ENCODE peak calls at places on chromosomes 4 and X, in four cellular contexts. X, K, G and Y are unnamed samples.

GRCh38 chr4:187183826-187184225 is 460.2 kb upstream of the FAT1 start:
- DNase-seq in K (no peak), X (no peak), G (no peak), Y (no peak)

GRCh38 chr4:107616838-107617389 is 103.1 kb downstream of the PAPSS1 start:
- DNase-seq in X (no peak), G (no peak), K (no peak), Y (no peak)

GRCh38 chrX:123993326-123993725 is 31.8 kb downstream of the STAG2 start:
- DNase-seq in G (no peak), X (no peak), K (no peak), Y (no peak)

GRCh38 chrX:72245461-72246089 is 6.7 kb upstream of the ERCC6L start:
- DNase-seq in X (peak; percentile 73), G (no peak), K (no peak), Y (peak; percentile 19)

GRCh38 chrX:130098202-130098552 is 12.1 kb downstream of the ELF4 start:
- DNase-seq in K (no peak), G (no peak), X (no peak), Y (no peak)

GRCh38 chrX:136063340-136064079 is 78.3 kb downstream of the SLC9A6 start:
- DNase-seq in K (peak; percentile 72), G (no peak), X (no peak), Y (peak; percentile 15)

GRCh38 chr4:57249083-57249482 is 138.9 kb upstream of the IGFBP7 start:
- DNase-seq in G (no peak), K (no peak), X (no peak), Y (no peak)

GRCh38 chr4:15665738-15666365 is 10.7 kb upstream of the FBXL5 start:
- DNase-seq in K (no peak), G (no peak), X (peak; percentile 25), Y (no peak)

GRCh38 chr4:64417974-64418373 is 8.7 kb upstream of the TECRL start:
- DNase-seq in K (no peak), G (no peak), X (no peak), Y (no peak)

GRCh38 chr4:138437263-138437851 is 195.2 kb upstream of the SLC7A11 start:
- DNase-seq in X (no peak), K (no peak), G (no peak), Y (no peak)

GRCh38 chr4:177451108-177451500 is 8.9 kb upstream of the AGA start:
- DNase-seq in K (no peak), X (no peak), G (no peak), Y (no peak)

GRCh38 chrX:136205882-136206281 is 45.3 kb downstream of the MAP7D3 start:
- DNase-seq in X (no peak), G (no peak), K (peak; percentile 71), Y (no peak)

GRCh38 chrX:148035371-148035770 is 54.2 kb downstream of the FMR1NB start:
- DNase-seq in K (no peak), X (no peak), G (no peak), Y (no peak)

GRCh38 chr4:1961563-1961962 is 47.2 kb downstream of the NELFA start:
- DNase-seq in X (no peak), K (no peak), G (no peak), Y (no peak)

GRCh38 chrX:64186974-64187761 is 18.3 kb downstream of the AMER1 start:
- DNase-seq in X (no peak), G (no peak), K (no peak), Y (no peak)

GRCh38 chr4:2487632-2488031 is 18.7 kb downstream of the RNF4 start:
- DNase-seq in G (no peak), K (no peak), X (no peak), Y (no peak)

GRCh38 chrX:120015145-120016067 is 62.1 kb downstream of the RHOXF2B start:
- DNase-seq in G (no peak), K (no peak), X (no peak), Y (no peak)

GRCh38 chr4:29632199-29632598 is 1088.0 kb upstream of the PCDH7 start:
- DNase-seq in X (no peak), K (no peak), G (no peak), Y (no peak)

GRCh38 chrX:141669689-141670088 is 28.9 kb downstream of the SPANXD start:
- DNase-seq in G (no peak), K (no peak), X (no peak), Y (no peak)

GRCh38 chr4:18518098-18518497 is 496.5 kb upstream of the LCORL start:
- DNase-seq in G (no peak), K (no peak), X (no peak), Y (no peak)

GRCh38 chr4:45855857-45856256 is 268.0 kb downstream of the GABRG1 start:
- DNase-seq in K (no peak), X (no peak), G (no peak), Y (no peak)

GRCh38 chr4:76762136-76763130 is 135.5 kb downstream of the SOWAHB start:
- DNase-seq in K (no peak), X (no peak), G (no peak), Y (no peak)

GRCh38 chr4:66564901-66565648 is 894.8 kb upstream of the EPHA5 start:
- DNase-seq in X (no peak), K (no peak), G (no peak), Y (no peak)

GRCh38 chr4:153781717-153782416 is 7.0 kb downstream of the SFRP2 start:
- DNase-seq in X (no peak), G (no peak), K (no peak), Y (no peak)

GRCh38 chr4:40915318-40916217 is 165.8 kb downstream of the NSUN7 start:
- DNase-seq in G (no peak), X (no peak), K (peak; percentile 42), Y (no peak)

GRCh38 chrX:68571292-68572256 is 72.7 kb downstream of the YIPF6 start:
- DNase-seq in X (no peak), G (no peak), K (no peak), Y (no peak)

GRCh38 chrX:22340022-22340616 is 67.4 kb downstream of the CBLL2 start:
- DNase-seq in K (no peak), X (no peak), G (no peak), Y (no peak)

GRCh38 chrX:154748712-154749339 is 2.1 kb downstream of the GAB3 start:
- DNase-seq in X (no peak), G (no peak), K (peak; percentile 71), Y (peak; percentile 69)

GRCh38 chr4:156084312-156084811 is 130.7 kb upstream of the CTSO start:
- DNase-seq in K (no peak), G (no peak), X (no peak), Y (no peak)

GRCh38 chrX:129577473-129577872 is 37.4 kb downstream of the OCRL start:
- DNase-seq in K (no peak), G (no peak), X (no peak), Y (peak; percentile 32)

GRCh38 chrX:70279081-70279480 is 2.9 kb upstream of the RAB41 start:
- DNase-seq in G (no peak), K (no peak), X (no peak), Y (no peak)

GRCh38 chrX:70280573-70280972 is 1.4 kb upstream of the RAB41 start:
- DNase-seq in K (no peak), X (no peak), G (no peak), Y (no peak)

GRCh38 chrX:70281951-70282350 is at the start of gene RAB41:
- DNase-seq in K (no peak), X (no peak), G (no peak), Y (no peak)
- TF ChIP-seq EP300 in K (no peak), X (no peak), G (no peak), Y (no peak)

GRCh38 chr4:80127870-80128419 is 54.9 kb upstream of the ANTXR2 start:
- DNase-seq in K (no peak), X (no peak), G (no peak), Y (no peak)
- H3K4me1 ChIP-seq in K (no peaks in the 10 kb centered on the region), X (no peaks in the 10 kb centered on the region), G (no peaks in the 10 kb centered on the region), Y (no peaks in the 10 kb centered on the region)

GRCh38 chrX:15493118-15494082 is at the start of gene PIR:
- DNase-seq in G (peak; percentile 80), K (peak; percentile 92), X (peak; percentile 91), Y (peak; percentile 67)
- TF ChIP-seq POLR2A in G (peak; percentile 42), K (no peak), X (peak; percentile 15), Y (no peak)

GRCh38 chrX:47562615-47563243 is 1.7 kb downstream of the ARAF start:
- DNase-seq in X (no peak), G (no peak), K (no peak), Y (no peak)

GRCh38 chrX:47564438-47565085 is 3.6 kb downstream of the ARAF start:
- DNase-seq in X (no peak), G (no peak), K (no peak), Y (no peak)

GRCh38 chrX:47561653-47562151 is 697 bp downstream of the ARAF start:
- DNase-seq in K (no peak), X (no peak), G (no peak), Y (no peak)

GRCh38 chrX:47560831-47561652 is at the start of gene ARAF:
- DNase-seq in G (peak; percentile 94), X (peak; percentile 96), K (peak; percentile 99), Y (peak; percentile 94)

GRCh38 chrX:47563801-47564315 is 2.9 kb downstream of the ARAF start:
- DNase-seq in X (no peak), K (no peak), G (no peak), Y (no peak)
- TF ChIP-seq EP300 in X (no peak), K (no peak), G (no peak), Y (no peak)

DNA sequence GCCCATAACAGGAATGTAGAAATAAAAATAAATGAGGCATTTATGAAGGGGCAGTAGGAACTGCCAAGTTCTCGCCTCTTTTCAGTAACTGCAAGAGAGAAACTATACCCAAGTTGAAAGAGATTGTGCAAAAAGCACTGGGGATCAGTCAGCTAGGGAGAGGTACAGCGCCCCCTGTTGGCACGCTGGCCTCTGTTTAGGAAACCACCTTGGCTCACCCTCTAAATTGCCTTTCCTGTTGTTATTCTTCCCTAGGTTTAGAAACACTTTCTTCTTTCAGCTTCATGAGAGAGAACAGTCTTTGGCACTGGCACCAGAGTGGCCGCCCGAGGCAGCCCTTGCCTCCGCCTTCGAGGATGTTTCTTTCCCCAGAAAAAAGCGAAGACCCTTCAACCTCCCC is 348.5 kb downstream of the MID1IP1 start:
- DNase-seq in K (peak; percentile 77), X (peak; percentile 75), G (peak; percentile 74), Y (peak; percentile 83)
- H3K4me1 ChIP-seq in K (no peaks in the 10 kb centered on the region), X (no peaks in the 10 kb centered on the region), G (no peaks in the 10 kb centered on the region), Y (no peaks in the 10 kb centered on the region)

DNA sequence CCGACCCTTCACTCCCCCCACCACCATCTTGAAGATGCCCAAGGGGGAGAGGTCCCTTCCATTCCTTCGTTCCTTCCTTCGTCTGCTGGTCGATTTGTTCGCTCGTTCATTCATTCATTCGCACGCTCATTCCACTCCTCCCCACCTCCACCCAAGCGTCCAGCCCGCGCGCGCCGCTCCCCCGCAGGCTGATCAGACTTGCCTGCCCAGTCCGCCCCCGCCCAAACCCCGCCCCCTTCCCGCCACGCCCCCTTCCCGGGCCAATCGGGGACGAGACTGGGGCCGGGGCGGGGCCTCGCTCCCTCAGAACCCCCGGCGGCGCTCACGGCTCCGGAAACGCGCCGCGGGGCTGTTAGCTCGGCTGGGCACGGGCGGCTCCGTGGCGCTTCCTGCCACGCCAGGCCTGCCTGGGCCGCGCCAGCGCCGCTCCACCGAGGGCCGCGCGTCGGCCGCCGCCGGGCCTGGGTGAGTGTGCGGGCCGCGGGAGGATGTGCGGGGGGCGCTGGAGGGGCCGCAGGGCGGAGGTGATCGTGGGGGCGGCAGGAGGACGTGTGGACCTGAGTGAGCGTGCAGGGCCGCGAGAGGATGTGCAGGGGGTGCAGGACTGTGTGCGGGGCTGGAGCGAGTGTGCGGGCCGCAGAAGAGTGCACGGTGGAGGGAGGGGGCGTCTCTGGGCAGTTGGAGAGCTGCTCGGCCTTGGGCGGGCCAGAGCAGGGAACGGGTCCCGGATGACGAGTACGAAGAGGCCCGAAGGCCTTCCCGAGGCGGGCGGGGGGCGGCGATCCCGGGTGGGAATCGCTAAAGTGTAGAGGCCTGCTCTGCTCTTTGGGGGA is at the start of gene ZNF275:
- DNase-seq in G (peak; percentile 88), K (peak; percentile 88), X (peak; percentile 83), Y (peak; percentile 56)
- TF ChIP-seq POLR2A in G (peak; percentile 79), K (no peak), X (no peak), Y (peak; percentile 66)